ENCODE peak calls at places on chromosomes 1 and 21, in eight cellular contexts. E, Q, F, W, O, L, X and K are unnamed samples.

GRCh38 chr1:87706198-87706597 is 377.5 kb downstream of the LMO4 start:
- DNase-seq in E (no peak), Q (no peak), F (no peak), W (no peak), O (peak), L (no peak), X (no peak), K (no peak)

GRCh38 chr1:177936016-177936415 is 33.8 kb downstream of the SEC16B start:
- DNase-seq in E (no peak), Q (no peak), F (no peak), W (no peak), O (no peak), L (no peak), X (no peak), K (no peak)

GRCh38 chr1:9313576-9313975 is 20.9 kb downstream of the SPSB1 start:
- DNase-seq in E (no peak), Q (no peak), F (no peak), W (no peak), O (no peak), L (peak), X (no peak), K (no peak)

GRCh38 chr1:76501136-76501535 is 366.1 kb upstream of the ST6GALNAC5 start:
- DNase-seq in E (peak), Q (no peak), F (no peak), W (no peak), O (no peak), L (no peak), X (peak), K (no peak)

GRCh38 chr1:32870615-32871363 is at the start of gene FNDC5:
- DNase-seq in E (peak), Q (no peak), F (no peak), W (peak), O (no peak), L (peak), X (peak), K (no peak)

GRCh38 chr1:219189021-219189824 is 15.5 kb downstream of the LYPLAL1 start:
- DNase-seq in E (no peak), Q (peak), F (peak), W (no peak), O (peak), L (no peak), X (no peak), K (peak)

GRCh38 chr1:47231314-47232186 is 475 bp downstream of the TAL1 start:
- DNase-seq in E (peak), Q (peak), F (peak), W (peak), O (peak), L (no peak), X (peak), K (peak)

GRCh38 chr1:52424238-52424637 is 19.8 kb downstream of the PRPF38A start:
- DNase-seq in E (no peak), Q (peak), F (no peak), W (no peak), O (peak), L (no peak), X (no peak), K (peak)

GRCh38 chr1:210587547-210587946 is 258.8 kb downstream of the HHAT start:
- DNase-seq in E (no peak), Q (no peak), F (peak), W (no peak), O (no peak), L (no peak), X (peak), K (no peak)

GRCh38 chr1:87325982-87326738 is 2.5 kb upstream of the LMO4 start:
- DNase-seq in E (peak), Q (peak), F (peak), W (peak), O (peak), L (no peak), X (peak), K (peak)

GRCh38 chr1:68384872-68385390 is 64.8 kb downstream of the RPE65 start:
- DNase-seq in E (no peak), Q (no peak), F (peak), W (no peak), O (peak), L (no peak), X (no peak), K (no peak)

GRCh38 chr1:43253173-43253572 is 16.6 kb upstream of the TMEM125 start:
- DNase-seq in E (no peak), Q (no peak), F (no peak), W (no peak), O (no peak), L (no peak), X (no peak), K (no peak)

GRCh38 chr1:211648980-211649934 is 26.2 kb downstream of the NEK2 start:
- DNase-seq in E (no peak), Q (no peak), F (peak), W (no peak), O (no peak), L (peak), X (no peak), K (peak)

GRCh38 chr1:196209265-196209664 is 399.0 kb downstream of the KCNT2 start:
- DNase-seq in E (no peak), Q (no peak), F (no peak), W (no peak), O (no peak), L (no peak), X (no peak), K (no peak)

GRCh38 chr1:101005871-101006270 is 19.7 kb downstream of the DPH5 start:
- DNase-seq in E (no peak), Q (peak), F (peak), W (no peak), O (no peak), L (no peak), X (no peak), K (peak)

GRCh38 chr1:10679521-10680220 is 116.8 kb downstream of the CASZ1 start:
- DNase-seq in E (peak), Q (peak), F (peak), W (peak), O (peak), L (no peak), X (peak), K (peak)

GRCh38 chr1:27563407-27564263 is 40.3 kb downstream of the AHDC1 start:
- DNase-seq in E (no peak), Q (no peak), F (peak), W (no peak), O (peak), L (peak), X (no peak), K (no peak)

GRCh38 chr1:108053291-108054023 is 88.5 kb upstream of the VAV3 start:
- DNase-seq in E (no peak), Q (no peak), F (no peak), W (no peak), O (peak), L (no peak), X (no peak), K (no peak)

GRCh38 chr1:226736908-226737818 is 1.9 kb downstream of the ITPKB start:
- DNase-seq in E (peak), Q (peak), F (peak), W (peak), O (peak), L (peak), X (peak), K (peak)

GRCh38 chr1:110119843-110120242 is 7.6 kb downstream of the UBL4B start:
- DNase-seq in E (no peak), Q (no peak), F (no peak), W (no peak), O (no peak), L (no peak), X (no peak), K (no peak)

GRCh38 chr1:159828916-159829634 is 2.4 kb downstream of the SLAMF8 start:
- DNase-seq in E (peak), Q (peak), F (no peak), W (peak), O (peak), L (peak), X (peak), K (no peak)

GRCh38 chr1:163303561-163303960 is 18.2 kb upstream of the NUF2 start:
- DNase-seq in E (no peak), Q (no peak), F (no peak), W (no peak), O (no peak), L (no peak), X (no peak), K (no peak)

GRCh38 chr1:112141923-112142322 is 152.5 kb upstream of the KCND3 start:
- DNase-seq in E (no peak), Q (no peak), F (no peak), W (no peak), O (no peak), L (peak), X (no peak), K (no peak)

GRCh38 chr1:160740133-160740688 is 1.2 kb downstream of the SLAMF7 start:
- DNase-seq in E (no peak), Q (no peak), F (no peak), W (no peak), O (no peak), L (no peak), X (no peak), K (no peak)

GRCh38 chr1:155002479-155003226 is at the start of gene ZBTB7B:
- DNase-seq in E (peak), Q (peak), F (peak), W (peak), O (peak), L (no peak), X (no peak), K (no peak)

GRCh38 chr1:229087339-229087738 is 183.6 kb upstream of the RAB4A start:
- DNase-seq in E (no peak), Q (no peak), F (no peak), W (no peak), O (no peak), L (no peak), X (no peak), K (no peak)

GRCh38 chr21:14740692-14741091 is 194.6 kb upstream of the SAMSN1 start:
- DNase-seq in E (no peak), Q (peak), F (no peak), W (no peak), O (peak), L (no peak), X (no peak), K (no peak)

GRCh38 chr1:195082183-195082582 is 1526.1 kb downstream of the KCNT2 start:
- DNase-seq in E (no peak), Q (no peak), F (peak), W (no peak), O (no peak), L (no peak), X (no peak), K (no peak)

GRCh38 chr1:208225954-208226937 is 17.9 kb downstream of the PLXNA2 start:
- DNase-seq in E (no peak), Q (no peak), F (no peak), W (no peak), O (no peak), L (no peak), X (no peak), K (no peak)

GRCh38 chr1:41200728-41201127 is 41.4 kb downstream of the SCMH1 start:
- DNase-seq in E (no peak), Q (no peak), F (no peak), W (no peak), O (no peak), L (no peak), X (no peak), K (no peak)

GRCh38 chr1:41199375-41199774 is 42.7 kb downstream of the SCMH1 start:
- DNase-seq in E (no peak), Q (no peak), F (no peak), W (no peak), O (no peak), L (no peak), X (no peak), K (no peak)
- TF ChIP-seq CTCF in E (no peak), Q (no peak), F (no peak), W (no peak), O (no peak), L (no peak), X (no peak), K (no peak)

DNA sequence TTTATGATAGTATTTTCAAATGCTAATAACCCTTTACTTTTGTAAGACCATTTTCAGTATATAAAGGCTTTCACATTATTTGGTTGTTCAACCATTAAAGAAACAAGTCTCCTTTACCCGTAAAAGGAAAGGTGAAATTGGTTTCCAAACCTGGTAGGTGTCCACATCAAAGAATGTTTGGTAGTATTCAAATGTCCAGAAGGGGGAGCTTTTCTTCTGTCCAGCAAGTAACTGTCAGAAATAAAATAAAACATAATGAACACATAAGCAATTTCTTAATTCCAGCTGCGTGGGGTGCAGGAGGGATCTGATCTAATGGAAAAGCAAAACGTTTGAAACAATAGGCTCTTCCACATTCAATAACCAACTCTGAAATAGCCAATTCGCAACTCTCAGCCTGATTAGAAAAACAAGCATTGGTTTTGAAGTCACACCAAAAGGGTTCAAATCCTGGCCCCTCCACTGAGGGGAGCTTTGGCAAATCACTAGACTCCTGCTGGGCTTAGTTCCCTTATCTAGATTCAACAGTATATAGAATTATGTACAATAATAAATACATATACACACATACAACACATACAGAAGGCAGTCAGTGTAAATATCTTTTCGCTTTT is 11.0 kb downstream of the YIPF1 start:
- DNase-seq in E (peak), Q (peak), F (peak), W (no peak), O (peak), L (no peak), X (peak), K (no peak)
- TF ChIP-seq CTCF in E (peak), Q (peak), F (peak), W (peak), O (peak), L (peak), X (peak), K (no peak)

GRCh38 chr21:34722684-34723300 is 54.0 kb downstream of the CLIC6 start:
- DNase-seq in E (peak), Q (no peak), F (no peak), W (peak), O (no peak), L (no peak), X (peak), K (peak)
- TF ChIP-seq CTCF in E (peak), Q (peak), F (no peak), W (peak), O (peak), L (no peak), X (peak), K (peak)

GRCh38 chr1:55848906-55849305 is 633.7 kb upstream of the USP24 start:
- DNase-seq in E (peak), Q (no peak), F (peak), W (peak), O (peak), L (no peak), X (peak), K (no peak)
- TF ChIP-seq CTCF in E (peak), Q (no peak), F (peak), W (peak), O (peak), L (peak), X (peak), K (no peak)

DNA sequence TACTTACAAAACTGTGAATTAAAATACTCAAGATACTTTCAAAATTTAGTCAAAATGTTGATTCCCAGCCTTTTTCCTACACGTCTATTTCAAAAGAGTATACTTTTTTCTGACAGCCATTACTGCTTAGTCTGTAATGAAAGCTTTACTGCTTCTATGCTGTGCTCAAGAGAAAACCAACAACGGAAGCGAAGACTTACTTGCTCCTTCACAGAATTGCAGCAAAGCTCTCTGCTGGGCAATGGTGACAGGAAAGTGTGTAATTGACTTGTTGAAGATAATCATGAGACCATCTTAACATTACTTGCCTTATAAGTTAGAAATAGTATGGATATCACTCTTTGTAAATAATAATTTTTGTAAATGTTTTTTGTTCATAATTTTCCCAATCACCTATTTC is 1.7 kb upstream of the DYNLT5 start:
- DNase-seq in E (no peak), Q (peak), F (no peak), W (no peak), O (no peak), L (no peak), X (no peak), K (no peak)
- TF ChIP-seq CTCF in E (no peak), Q (no peak), F (no peak), W (no peak), O (no peak), L (no peak), X (no peak), K (no peak)

GRCh38 chr1:202561726-202562442 is 148.4 kb downstream of the SYT2 start:
- DNase-seq in E (no peak), Q (no peak), F (no peak), W (no peak), O (no peak), L (no peak), X (peak), K (no peak)
- TF ChIP-seq CTCF in E (peak), Q (peak), F (peak), W (no peak), O (no peak), L (peak), X (peak), K (no peak)